ENCODE peak calls at places on chromosome 5, in five cellular contexts. Z is A549, D is HCT116, T is GM12878, K is K562. C is an unnamed sample.

GRCh38 chr5:80109549-80110478 is 74.7 kb downstream of the THBS4 start:
- DNase-seq in T (peak), Z (no peak), K (no peak), D (no peak), C (no peak)

GRCh38 chr5:80141147-80141671 is 106.1 kb downstream of the THBS4 start:
- DNase-seq in D (no peak), Z (no peak), K (no peak), T (no peak), C (peak)

GRCh38 chr5:150178262-150178661 is 11.6 kb upstream of the SLC6A7 start:
- DNase-seq in Z (no peak), K (no peak), D (no peak), T (no peak), C (no peak)

GRCh38 chr5:172837640-172838039 is 3.6 kb downstream of the ERGIC1 start:
- DNase-seq in D (no peak), Z (no peak), K (no peak), T (peak), C (no peak)

GRCh38 chr5:156680845-156681244 is 169.2 kb upstream of the PPP1R2B start:
- DNase-seq in Z (no peak), T (no peak), K (no peak), D (no peak), C (no peak)

GRCh38 chr5:980001-980588 is 28.5 kb upstream of the NKD2 start:
- DNase-seq in K (no peak), Z (no peak), D (no peak), T (no peak), C (no peak)

GRCh38 chr5:39501403-39501802 is 76.6 kb upstream of the DAB2 start:
- DNase-seq in D (no peak), Z (peak), T (no peak), K (no peak), C (no peak)

GRCh38 chr5:9456435-9457042 is 89.3 kb downstream of the SEMA5A start:
- DNase-seq in D (no peak), T (no peak), Z (no peak), K (no peak), C (no peak)

GRCh38 chr5:146660381-146660960 is 144.5 kb upstream of the GPR151 start:
- DNase-seq in T (no peak), Z (no peak), D (no peak), K (no peak), C (no peak)

GRCh38 chr5:173689713-173690360 is 73.4 kb upstream of the BOD1 start:
- DNase-seq in T (no peak), Z (peak), K (no peak), D (no peak), C (no peak)

GRCh38 chr5:16712600-16712999 is 95.8 kb upstream of the RETREG1 start:
- DNase-seq in T (no peak), Z (no peak), K (no peak), D (no peak), C (no peak)

DNA sequence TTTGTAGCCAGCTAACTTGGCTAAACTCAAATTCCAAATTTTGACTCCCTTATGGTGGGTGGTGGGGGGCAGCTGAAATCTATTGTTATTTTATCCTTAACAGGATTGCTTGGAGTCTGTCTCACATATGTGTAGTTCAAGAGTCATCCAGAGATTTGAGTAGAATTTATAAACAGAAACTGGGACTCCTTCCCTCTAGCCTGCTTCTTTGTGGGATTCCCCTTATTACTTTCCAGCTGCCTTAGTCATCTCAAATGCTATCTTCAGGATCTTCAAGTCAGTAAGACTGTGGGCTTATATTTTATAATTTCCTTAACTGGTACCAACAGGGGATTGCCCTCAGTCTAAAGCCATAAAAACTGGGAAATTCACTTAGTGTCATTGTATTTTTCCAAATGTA is 55.5 kb downstream of the NNT start:
- DNase-seq in Z (no peak), D (no peak), K (no peak), T (no peak), C (no peak)
- TF ChIP-seq MAX in Z (no peak), D (no peak), K (no peak), T (no peak), C (no peak)

GRCh38 chr5:61624553-61624952 is 292.5 kb downstream of the ZSWIM6 start:
- DNase-seq in T (no peak), Z (no peak), K (no peak), D (no peak), C (no peak)

GRCh38 chr5:61624966-61625681 is 293.1 kb downstream of the ZSWIM6 start:
- DNase-seq in D (no peak), K (no peak), Z (no peak), T (no peak), C (no peak)

GRCh38 chr5:61626639-61627282 is 294.7 kb downstream of the ZSWIM6 start:
- DNase-seq in K (no peak), D (no peak), T (no peak), Z (no peak), C (no peak)

GRCh38 chr5:61623401-61624069 is 291.5 kb downstream of the ZSWIM6 start:
- DNase-seq in K (peak), T (no peak), Z (peak), D (no peak), C (peak)

GRCh38 chr5:61625682-61626620 is 293.9 kb downstream of the ZSWIM6 start:
- DNase-seq in K (peak), D (no peak), T (no peak), Z (peak), C (peak)
- TF ChIP-seq POLR2A in K (no peak), D (no peak), T (no peak), Z (peak), C (no peak)

GRCh38 chr5:33441241-33441844 is 578 bp downstream of the TARS1 start:
- DNase-seq in T (peak), D (peak), Z (peak), K (peak), C (peak)
- TF ChIP-seq MAX in T (no peak), D (no peak), Z (peak), K (no peak), C (peak)

GRCh38 chr5:87210743-87211142 is 56.9 kb upstream of the RASA1 start:
- DNase-seq in T (no peak), Z (no peak), K (no peak), D (peak), C (no peak)
- TF ChIP-seq POLR2A in T (no peak), Z (no peak), K (no peak), D (no peak), C (no peak)

DNA sequence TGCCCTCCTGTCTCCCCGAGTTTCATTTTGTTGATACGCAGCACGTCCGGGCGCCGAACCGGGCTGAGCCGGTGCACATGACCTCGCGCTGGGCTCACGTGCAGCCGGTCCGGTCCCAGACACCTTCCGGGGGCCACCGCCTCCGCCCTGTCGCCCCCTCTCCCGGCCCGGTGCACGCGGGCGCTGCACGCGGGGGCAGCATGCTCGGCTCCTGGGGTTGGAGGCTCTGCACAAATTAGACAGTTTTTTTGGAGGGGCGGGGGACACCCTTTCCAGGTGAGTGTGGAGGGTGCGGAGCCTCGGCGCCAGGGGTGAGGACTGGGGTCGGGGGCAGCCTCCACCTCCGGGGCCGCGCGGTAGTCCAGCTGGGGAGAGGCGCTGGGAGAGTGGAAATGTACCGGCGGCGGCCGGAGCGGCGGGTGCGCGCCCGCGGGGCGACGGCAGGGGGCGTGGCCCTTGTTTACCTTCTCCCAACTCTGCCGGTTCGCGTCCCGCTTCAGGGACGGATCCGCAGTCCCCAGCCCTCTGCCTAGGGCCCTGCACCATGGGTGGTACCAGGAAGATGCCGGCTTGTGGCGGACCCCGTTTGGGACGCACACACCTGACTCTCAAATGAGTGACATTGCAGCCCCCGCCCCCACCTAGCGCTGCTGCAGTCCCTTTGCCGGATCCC is 1.1 kb downstream of the JADE2 start:
- DNase-seq in Z (no peak), T (no peak), K (peak), D (peak), C (peak)
- TF ChIP-seq MAX in Z (peak), T (peak), K (peak), D (no peak), C (peak)

GRCh38 chr5:95815143-95815729 is 7.3 kb downstream of the GLRX start:
- DNase-seq in D (no peak), Z (no peak), T (no peak), K (no peak), C (no peak)

GRCh38 chr5:95816803-95817202 is 5.7 kb downstream of the GLRX start:
- DNase-seq in Z (no peak), K (no peak), T (no peak), D (no peak), C (no peak)

GRCh38 chr5:95818181-95819147 is 4.1 kb downstream of the GLRX start:
- DNase-seq in D (no peak), K (no peak), Z (no peak), T (no peak), C (peak)

GRCh38 chr5:95816341-95816740 is 6.2 kb downstream of the GLRX start:
- DNase-seq in K (no peak), D (no peak), Z (no peak), T (no peak), C (no peak)

GRCh38 chr5:95817430-95817829 is 5.1 kb downstream of the GLRX start:
- DNase-seq in Z (no peak), K (no peak), T (no peak), D (no peak), C (no peak)
- TF ChIP-seq POLR2A in Z (no peak), K (no peak), T (no peak), D (no peak), C (no peak)

GRCh38 chr5:177036921-177037320 is 14.4 kb downstream of the ZNF346 start:
- DNase-seq in Z (no peak), D (no peak), K (no peak), T (no peak), C (no peak)

GRCh38 chr5:177043958-177044357 is 21.5 kb downstream of the ZNF346 start:
- DNase-seq in D (no peak), K (no peak), Z (no peak), T (no peak), C (no peak)

GRCh38 chr5:177041936-177042335 is 19.4 kb downstream of the ZNF346 start:
- DNase-seq in Z (no peak), T (no peak), K (no peak), D (no peak), C (no peak)

GRCh38 chr5:177043114-177043513 is 20.6 kb downstream of the ZNF346 start:
- DNase-seq in K (no peak), Z (no peak), D (no peak), T (no peak), C (no peak)

GRCh38 chr5:177040814-177041410 is 18.4 kb downstream of the ZNF346 start:
- DNase-seq in D (no peak), K (no peak), Z (no peak), T (no peak), C (no peak)
- TF ChIP-seq MAX in D (no peak), K (no peak), Z (no peak), T (no peak), C (no peak)

GRCh38 chr5:160656961-160657570 is 194.9 kb downstream of the ATP10B start:
- DNase-seq in Z (no peak), D (no peak), K (no peak), T (no peak), C (no peak)

GRCh38 chr5:160651682-160652645 is 200.0 kb downstream of the ATP10B start:
- DNase-seq in T (no peak), K (no peak), Z (no peak), D (no peak), C (no peak)

GRCh38 chr5:160655717-160656116 is 196.3 kb downstream of the ATP10B start:
- DNase-seq in Z (no peak), K (no peak), T (no peak), D (no peak), C (no peak)

GRCh38 chr5:160657622-160658458 is 194.2 kb downstream of the ATP10B start:
- DNase-seq in K (no peak), T (no peak), D (no peak), Z (no peak), C (no peak)
- TF ChIP-seq POLR2A in K (no peak), T (no peak), D (no peak), Z (no peak), C (no peak)

GRCh38 chr5:68740204-68740910 is 353.5 kb upstream of the SLC30A5 start:
- DNase-seq in D (no peak), K (no peak), T (peak), Z (no peak), C (peak)
- TF ChIP-seq MAX in D (no peak), K (no peak), T (no peak), Z (no peak), C (no peak)